ENCODE peak calls at places on chromosomes 3 and 15, in five cellular contexts. Y is stimulated activated CD8-positive, alpha-beta memory T cell treated with anti-CD3 and anti-CD28 coated beads, Interleukin-4, amount 100 ng/mL, for 24 hours; E is NCI-H1105; I is A172; H is hepatocyte. T is an unnamed sample.

GRCh38 chr15:66566963-66567531 is 1.2 kb upstream of the LCTL start:
- DNase-seq in E (peak; percentile 67), H (peak; percentile 90), Y (peak; percentile 11), I (peak; percentile 54), T (peak; percentile 60)

GRCh38 chr3:10748040-10748439 is 68.0 kb upstream of the SLC6A11 start:
- DNase-seq in E (no peak), Y (no peak), I (no peak), H (no peak), T (no peak)

GRCh38 chr3:104632521-104632920 is 734.2 kb upstream of the ALCAM start:
- DNase-seq in Y (no peak), I (no peak), E (no peak), H (no peak), T (no peak)

GRCh38 chr3:151156618-151157216 is 46.3 kb downstream of the GPR171 start:
- DNase-seq in Y (no peak), I (peak; percentile 72), E (peak; percentile 70), H (peak; percentile 77), T (peak; percentile 48)

GRCh38 chr15:67048281-67049279 is 16.8 kb upstream of the SMAD3 start:
- DNase-seq in H (peak; percentile 92), Y (no peak), E (no peak), I (peak; percentile 89), T (no peak)

GRCh38 chr15:85443046-85443445 is 62.6 kb downstream of the AKAP13 start:
- DNase-seq in Y (no peak), I (no peak), H (no peak), E (no peak), T (no peak)

GRCh38 chr3:131221731-131222130 is 159.8 kb upstream of the NUDT16 start:
- DNase-seq in I (peak; percentile 81), E (no peak), Y (no peak), H (peak; percentile 9), T (no peak)

GRCh38 chr15:100650685-100651084 is 48.3 kb downstream of the ASB7 start:
- DNase-seq in H (no peak), E (no peak), Y (no peak), I (no peak), T (no peak)

GRCh38 chr3:102200126-102200525 is 234.7 kb upstream of the ZPLD1 start:
- DNase-seq in H (no peak), E (no peak), Y (no peak), I (no peak), T (no peak)

GRCh38 chr15:99343836-99344551 is 92.7 kb downstream of the LRRC28 start:
- DNase-seq in H (no peak), I (peak; percentile 4), Y (peak; percentile 37), E (no peak), T (no peak)

GRCh38 chr3:171327441-171328174 is 132.6 kb downstream of the TNIK start:
- DNase-seq in Y (no peak), I (no peak), H (no peak), E (no peak), T (no peak)

GRCh38 chr15:92306662-92307061 is 87.0 kb upstream of the ST8SIA2 start:
- DNase-seq in E (no peak), Y (no peak), I (no peak), H (peak; percentile 48), T (peak; percentile 19)

GRCh38 chr3:105334138-105334882 is 32.4 kb upstream of the ALCAM start:
- DNase-seq in H (no peak), Y (no peak), E (no peak), I (peak; percentile 13), T (no peak)

GRCh38 chr3:185932213-185932612 is 5.6 kb downstream of the TRA2B start:
- DNase-seq in I (no peak), E (no peak), Y (no peak), H (no peak), T (no peak)

GRCh38 chr3:57956119-57956832 is 51.9 kb upstream of the FLNB start:
- DNase-seq in Y (no peak), I (peak; percentile 89), E (no peak), H (no peak), T (no peak)

GRCh38 chr3:47932431-47932830 is 83.8 kb downstream of the MAP4 start:
- DNase-seq in E (no peak), H (no peak), Y (no peak), I (no peak), T (no peak)

GRCh38 chr15:65991721-65992472 is 122.6 kb downstream of the RAB11A start:
- DNase-seq in E (peak; percentile 37), H (no peak), I (no peak), Y (no peak), T (no peak)

GRCh38 chr3:51706788-51707731 is at the start of gene GRM2:
- DNase-seq in H (peak; percentile 94), E (peak; percentile 59), Y (no peak), I (no peak), T (peak; percentile 47)

T was measured in NCI-H2171.